ENCODE peak calls at places on chromosomes 7 and 10, in four cellular contexts. X is tibial artery, J is neural crest cell, F is cardiac muscle cell. M is an unnamed sample.

GRCh38 chr10:102133373-102134195 is 744 bp downstream of the PPRC1 start:
- DNase-seq in X (peak; percentile 87), J (peak; percentile 68), F (peak; percentile 82), M (peak; percentile 46)

GRCh38 chr7:1569016-1569415 is 816 bp downstream of the PSMG3 start:
- DNase-seq in J (no peak), X (no peak), F (no peak), M (no peak)

GRCh38 chr10:118356628-118357027 is 14.5 kb upstream of the FAM204A start:
- DNase-seq in J (no peak), F (no peak), X (no peak), M (no peak)

GRCh38 chr10:110475722-110476515 is 21.8 kb upstream of the DUSP5 start:
- DNase-seq in J (no peak), X (no peak), F (no peak), M (no peak)

GRCh38 chr7:31373337-31374289 is 33.1 kb upstream of the NEUROD6 start:
- DNase-seq in X (no peak), F (peak; percentile 66), J (peak; percentile 63), M (no peak)

GRCh38 chr10:45514283-45515270 is 140.6 kb downstream of the ALOX5 start:
- DNase-seq in F (no peak), X (no peak), J (no peak), M (no peak)

GRCh38 chr7:31066516-31067130 is 14.5 kb downstream of the ADCYAP1R1 start:
- DNase-seq in J (no peak), X (no peak), F (no peak), M (no peak)

GRCh38 chr10:97534746-97535367 is 36.1 kb downstream of the UBTD1 start:
- DNase-seq in X (no peak), F (peak; percentile 37), J (no peak), M (no peak)

GRCh38 chr7:16817536-16817935 is 12.7 kb upstream of the AGR2 start:
- DNase-seq in X (no peak), J (no peak), F (no peak), M (no peak)

GRCh38 chr10:96457341-96457740 is 56.4 kb downstream of the TLL2 start:
- DNase-seq in F (no peak), J (no peak), X (no peak), M (no peak)

GRCh38 chr7:121530251-121531174 is 134.4 kb upstream of the FAM3C start:
- DNase-seq in J (no peak), F (no peak), X (no peak), M (no peak)

GRCh38 chr7:69588773-69589172 is 9.5 kb upstream of the AUTS2 start:
- DNase-seq in X (no peak), J (no peak), F (no peak), M (no peak)

GRCh38 chr7:33932221-33932620 is 26.9 kb downstream of the BMPER start:
- DNase-seq in X (no peak), F (no peak), J (no peak), M (no peak)

GRCh38 chr7:105452085-105452484 is 63.4 kb upstream of the SRPK2 start:
- DNase-seq in F (no peak), J (no peak), X (no peak), M (no peak)

GRCh38 chr10:88091490-88092061 is 228.2 kb downstream of the PTEN start:
- DNase-seq in X (no peak), J (no peak), F (no peak), M (no peak)

GRCh38 chr10:24703700-24704099 is 20.0 kb downstream of the ARHGAP21 start:
- DNase-seq in X (no peak), J (no peak), F (no peak), M (no peak)

GRCh38 chr10:124511205-124512039 is 49.8 kb downstream of the LHPP start:
- DNase-seq in F (no peak), X (no peak), J (no peak), M (no peak)

GRCh38 chr10:114519306-114519669 is 115.0 kb upstream of the AFAP1L2 start:
- DNase-seq in J (no peak), X (no peak), F (no peak), M (no peak)

GRCh38 chr7:133797818-133798485 is 329.2 kb upstream of the LRGUK start:
- DNase-seq in J (no peak), X (no peak), F (no peak), M (no peak)

GRCh38 chr10:120394446-120394845 is 62.6 kb upstream of the PLPP4 start:
- DNase-seq in X (no peak), J (no peak), F (no peak), M (no peak)

GRCh38 chr10:97336942-97337719 is 2.6 kb upstream of the FRAT2 start:
- DNase-seq in J (no peak), F (no peak), X (no peak), M (no peak)

GRCh38 chr7:151091431-151091830 is 5.2 kb downstream of the AGAP3 start:
- DNase-seq in F (no peak), X (no peak), J (no peak), M (no peak)

GRCh38 chr7:44497151-44498013 is 6.9 kb upstream of the NUDCD3 start:
- DNase-seq in J (no peak), X (no peak), F (no peak), M (no peak)

GRCh38 chr7:126079581-126079980 is 1150.0 kb upstream of the POT1 start:
- DNase-seq in J (no peak), X (no peak), F (no peak), M (no peak)

GRCh38 chr10:78559514-78560392 is 509.0 kb upstream of the ZMIZ1 start:
- DNase-seq in X (no peak), J (no peak), F (no peak), M (no peak)

GRCh38 chr7:6433814-6434630 is 13.7 kb downstream of the DAGLB start:
- DNase-seq in F (no peak), J (no peak), X (no peak), M (no peak)

GRCh38 chr7:28729685-28730084 is 228.4 kb downstream of the TRIL start:
- DNase-seq in J (no peak), F (no peak), X (no peak), M (no peak)

GRCh38 chr10:88245974-88246511 is 337.1 kb downstream of the RNLS start:
- DNase-seq in J (no peak), F (peak; percentile 21), X (no peak), M (no peak)

GRCh38 chr7:138001529-138002095 is at the start of gene CREB3L2:
- DNase-seq in F (peak; percentile 92), J (peak; percentile 48), X (peak; percentile 86), M (no peak)

GRCh38 chr7:116433246-116433645 is 66.3 kb upstream of the CAV2 start:
- DNase-seq in F (no peak), X (no peak), J (no peak), M (no peak)

GRCh38 chr7:84548366-84549085 is 353.9 kb upstream of the SEMA3A start:
- DNase-seq in X (no peak), J (no peak), F (peak; percentile 25), M (no peak)

GRCh38 chr7:26329520-26330269 is 38.0 kb downstream of the SNX10 start:
- DNase-seq in F (no peak), X (no peak), J (no peak), M (no peak)

GRCh38 chr10:110209399-110209925 is 2.1 kb downstream of the MXI1 start:
- DNase-seq in F (peak; percentile 85), X (no peak), J (peak; percentile 59), M (no peak)

GRCh38 chr10:83542774-83543291 is 596.5 kb upstream of the GHITM start:
- DNase-seq in J (no peak), F (no peak), X (no peak), M (no peak)

GRCh38 chr10:70774810-70775678 is 10.1 kb downstream of the TBATA start:
- DNase-seq in J (no peak), X (peak; percentile 53), F (no peak), M (no peak)

GRCh38 chr10:72320676-72321247 is 34.0 kb downstream of the DNAJB12 start:
- DNase-seq in X (peak; percentile 92), F (peak; percentile 41), J (peak; percentile 33), M (peak; percentile 88)

GRCh38 chr10:50397312-50398140 is 146.2 kb upstream of the ASAH2 start:
- DNase-seq in X (no peak), F (no peak), J (no peak), M (no peak)

GRCh38 chr10:131899695-131900349 is 986 bp upstream of the PPP2R2D start:
- DNase-seq in X (peak; percentile 15), F (no peak), J (no peak), M (no peak)
- TF ChIP-seq CTCF in X (peak; percentile 4), F (no peak), J (peak; percentile 38), M (no peak)

DNA sequence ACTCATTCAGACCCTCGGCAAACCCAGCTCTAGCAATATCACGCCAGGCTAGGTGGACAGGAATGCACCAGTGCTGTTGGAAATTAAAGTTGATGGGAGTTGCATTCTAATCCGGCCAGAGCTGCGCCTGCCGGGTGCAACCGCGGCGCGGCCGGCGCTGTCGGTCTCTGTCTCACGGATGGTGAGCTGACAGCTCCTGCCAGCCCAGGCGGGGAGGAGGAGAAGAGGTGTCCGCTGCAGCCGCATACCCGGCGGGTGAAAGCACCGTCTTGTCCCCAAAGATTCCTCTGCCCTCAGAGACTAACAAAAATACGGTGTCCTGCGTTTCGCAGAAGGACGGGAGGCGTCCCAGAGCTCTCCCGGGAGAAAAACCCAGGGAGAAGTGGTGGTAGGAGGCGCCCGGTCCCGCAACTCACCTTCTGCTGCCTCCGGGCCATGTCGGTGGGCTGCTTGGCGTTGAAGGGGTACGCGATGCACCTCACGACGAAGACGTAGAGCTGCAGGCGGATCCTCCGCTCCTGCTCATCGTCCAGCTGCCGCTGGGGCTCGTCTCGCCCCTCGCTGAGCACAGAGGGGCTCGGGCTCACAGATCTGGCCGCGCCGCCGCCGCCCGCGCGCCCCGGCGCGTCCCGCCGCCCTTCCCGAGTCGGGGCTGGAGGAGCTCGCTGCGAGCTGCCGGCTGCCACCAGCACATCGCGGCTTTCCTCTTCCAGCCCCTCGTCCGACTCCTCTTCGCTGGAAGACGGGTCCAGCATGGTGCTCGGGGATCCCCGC is 490 bp downstream of the CADPS2 start:
- DNase-seq in J (peak; percentile 29), X (peak; percentile 66), F (peak; percentile 63), M (no peak)
- TF ChIP-seq CTCF in J (peak; percentile 24), X (no peak), F (no peak), M (no peak)

GRCh38 chr10:103397191-103397825 is 882 bp downstream of the PDCD11 start:
- DNase-seq in F (no peak), J (no peak), X (no peak), M (no peak)

GRCh38 chr10:103395754-103396066 is 565 bp downstream of the ATP5MK start:
- DNase-seq in X (no peak), F (peak; percentile 31), J (no peak), M (no peak)

GRCh38 chr10:103394180-103394579 is 2.1 kb downstream of the ATP5MK start:
- DNase-seq in J (no peak), F (no peak), X (no peak), M (no peak)

GRCh38 chr10:103396789-103397087 is 312 bp downstream of the PDCD11 start:
- DNase-seq in J (no peak), F (no peak), X (no peak), M (no peak)

GRCh38 chr10:103396067-103396788 is at the start of the genes ATP5MK and PDCD11:
- DNase-seq in F (peak; percentile 99), X (peak; percentile 98), J (peak; percentile 86), M (peak; percentile 68)
- TF ChIP-seq CTCF in F (peak; percentile 18), X (no peak), J (peak; percentile 24), M (no peak)

GRCh38 chr7:111401516-111401915 is 160.8 kb downstream of the IMMP2L start:
- DNase-seq in F (no peak), X (no peak), J (no peak), M (no peak)
- TF ChIP-seq CTCF in F (no peak), X (no peak), J (no peak), M (no peak)

GRCh38 chr7:101815826-101816488 is 1.5 kb upstream of the CUX1 start:
- DNase-seq in X (peak; percentile 82), F (peak; percentile 92), J (peak; percentile 57), M (no peak)
- TF ChIP-seq CTCF in X (peak; percentile 34), F (no peak), J (peak; percentile 10), M (no peak)

M was measured in D721Med.